ENCODE peak calls at places on chromosomes 1 and 21, in eight cellular contexts. G is sigmoid colon, D is stomach, O is SK-N-SH, E is HCT116, A is prostate gland, X is breast epithelium, R is spleen. V is an unnamed sample. For H3K36me3, the result is how much of the 10 kb centered on the place peaks cover.

GRCh38 chr1:209199822-209200221 is 383.7 kb upstream of the CAMK1G start:
- DNase-seq in G (no peak), D (no peak), O (no peak), E (no peak), A (no peak), X (no peak), R (no peak), V (no peak)

GRCh38 chr1:176574756-176575155 is 111.8 kb downstream of the PAPPA2 start:
- DNase-seq in G (no peak), D (no peak), O (no peak), E (no peak), A (no peak), X (no peak), R (no peak), V (no peak)

GRCh38 chr1:47187226-47187925 is 2.5 kb downstream of the PDZK1IP1 start:
- DNase-seq in G (no peak), D (peak), O (no peak), E (no peak), A (no peak), X (no peak), R (peak), V (no peak)

GRCh38 chr1:235168375-235168774 is 7.3 kb upstream of the RBM34 start:
- DNase-seq in G (no peak), D (no peak), O (no peak), E (no peak), A (no peak), X (no peak), R (no peak), V (no peak)

GRCh38 chr1:154445040-154445472 is 39.9 kb downstream of the IL6R start:
- DNase-seq in G (no peak), D (no peak), O (no peak), E (no peak), A (no peak), X (no peak), R (no peak), V (no peak)

GRCh38 chr1:201751872-201752271 is 77.1 kb upstream of the IPO9 start:
- DNase-seq in G (no peak), D (no peak), O (no peak), E (no peak), A (no peak), X (no peak), R (no peak), V (no peak)

GRCh38 chr1:78855258-78855657 is 151.3 kb downstream of the ADGRL4 start:
- DNase-seq in G (no peak), D (no peak), O (no peak), E (no peak), A (no peak), X (no peak), R (no peak), V (no peak)

GRCh38 chr1:19325368-19325957 is 13.3 kb downstream of the SLC66A1 start:
- DNase-seq in G (no peak), D (no peak), O (no peak), E (no peak), A (no peak), X (no peak), R (no peak), V (no peak)

GRCh38 chr21:28283652-28284490 is 708.8 kb downstream of the LTN1 start:
- DNase-seq in G (no peak), D (no peak), O (peak), E (no peak), A (no peak), X (no peak), R (no peak), V (no peak)

GRCh38 chr1:217713223-217713622 is 82.1 kb downstream of the SPATA17 start:
- DNase-seq in G (no peak), D (no peak), O (no peak), E (no peak), A (no peak), X (no peak), R (no peak), V (no peak)

GRCh38 chr1:145918144-145918991 is at the start of gene PEX11B:
- DNase-seq in G (peak), D (peak), O (peak), E (peak), A (peak), X (peak), R (peak), V (peak)

GRCh38 chr21:44054710-44055109 is 42.6 kb downstream of the TRAPPC10 start:
- DNase-seq in G (no peak), D (no peak), O (no peak), E (no peak), A (no peak), X (no peak), R (no peak), V (no peak)

GRCh38 chr1:118202076-118202608 is 17.1 kb upstream of the SPAG17 start:
- DNase-seq in G (no peak), D (no peak), O (no peak), E (no peak), A (no peak), X (no peak), R (no peak), V (no peak)

GRCh38 chr1:193058529-193059281 is 455 bp downstream of the UCHL5 start:
- DNase-seq in G (peak), D (peak), O (peak), E (no peak), A (peak), X (peak), R (peak), V (no peak)

GRCh38 chr1:29197590-29197924 is 15.9 kb upstream of the SRSF4 start:
- DNase-seq in G (peak), D (peak), O (peak), E (peak), A (peak), X (no peak), R (no peak), V (no peak)

GRCh38 chr1:230067871-230068814 is 1.1 kb downstream of the GALNT2 start:
- DNase-seq in G (no peak), D (peak), O (peak), E (no peak), A (peak), X (peak), R (peak), V (no peak)

GRCh38 chr1:175278729-175279128 is 86.2 kb upstream of the KIAA0040 start:
- DNase-seq in G (no peak), D (no peak), O (no peak), E (no peak), A (no peak), X (no peak), R (no peak), V (no peak)

GRCh38 chr1:66278260-66279046 is 255.5 kb upstream of the SGIP1 start:
- DNase-seq in G (no peak), D (no peak), O (no peak), E (no peak), A (peak), X (no peak), R (no peak), V (no peak)

GRCh38 chr1:41021526-41022308 is at the start of gene SLFNL1:
- DNase-seq in G (no peak), D (no peak), O (peak), E (no peak), A (no peak), X (no peak), R (no peak), V (no peak)

GRCh38 chr1:95903060-95903459 is 669.0 kb downstream of the RWDD3 start:
- DNase-seq in G (no peak), D (no peak), O (no peak), E (no peak), A (no peak), X (no peak), R (no peak), V (no peak)

GRCh38 chr1:18957136-18957521 is 653 bp upstream of the IFFO2 start:
- DNase-seq in G (no peak), D (no peak), O (peak), E (no peak), A (no peak), X (peak), R (no peak), V (no peak)

GRCh38 chr1:166888710-166889109 is 12.6 kb upstream of the TADA1 start:
- DNase-seq in G (no peak), D (no peak), O (peak), E (no peak), A (no peak), X (no peak), R (no peak), V (no peak)

GRCh38 chr1:26630634-26631033 is 65.2 kb upstream of the ARID1A start:
- DNase-seq in G (no peak), D (no peak), O (no peak), E (no peak), A (no peak), X (no peak), R (no peak), V (no peak)

GRCh38 chr1:78003882-78004718 is 639 bp upstream of the DNAJB4 start:
- DNase-seq in G (peak), D (peak), O (peak), E (peak), A (peak), X (peak), R (peak), V (peak)

GRCh38 chr1:212946872-212947271 is 3.5 kb upstream of the VASH2 start:
- DNase-seq in G (no peak), D (no peak), O (no peak), E (no peak), A (no peak), X (no peak), R (no peak), V (no peak)

GRCh38 chr1:1554926-1555915 is 14.8 kb upstream of the TMEM240 start:
- DNase-seq in G (no peak), D (no peak), O (no peak), E (no peak), A (no peak), X (no peak), R (no peak), V (no peak)

GRCh38 chr1:41420877-41421276 is 59.6 kb downstream of the FOXO6 start:
- DNase-seq in G (no peak), D (no peak), O (no peak), E (no peak), A (no peak), X (no peak), R (no peak), V (no peak)

GRCh38 chr1:32539584-32540571 is 651 bp downstream of the ZBTB8A start:
- DNase-seq in G (peak), D (peak), O (peak), E (no peak), A (peak), X (no peak), R (no peak), V (no peak)

GRCh38 chr1:99650021-99650420 is 4.1 kb downstream of the PALMD start:
- DNase-seq in G (no peak), D (no peak), O (no peak), E (no peak), A (peak), X (peak), R (no peak), V (no peak)

GRCh38 chr1:74586253-74586897 is 74.0 kb upstream of the LRRC53 start:
- DNase-seq in G (no peak), D (no peak), O (no peak), E (no peak), A (no peak), X (no peak), R (no peak), V (no peak)

GRCh38 chr1:26744075-26744958 is 43.4 kb upstream of the PIGV start:
- DNase-seq in G (peak), D (peak), O (peak), E (peak), A (peak), X (peak), R (peak), V (no peak)

DNA sequence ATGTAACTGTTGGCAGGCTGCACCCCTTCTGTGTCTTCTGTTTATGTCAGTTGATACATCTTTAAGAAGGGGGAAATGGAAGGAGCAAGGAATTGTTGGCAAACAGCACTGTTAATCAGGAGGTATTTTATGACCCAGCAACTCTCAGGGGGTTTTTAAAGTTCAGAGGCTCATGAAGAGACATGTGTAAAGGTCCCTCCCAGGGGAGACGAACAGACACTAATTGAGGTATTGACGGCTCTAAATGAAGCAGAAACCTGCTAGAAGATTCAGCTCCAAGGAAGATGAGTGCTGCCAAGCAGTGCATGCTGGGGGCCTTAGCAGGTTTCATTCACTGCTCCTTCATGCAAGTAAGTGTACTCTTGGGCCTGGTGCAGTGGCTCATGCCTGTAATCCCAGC is 337.7 kb downstream of the PCP4 start:
- DNase-seq in G (no peak), D (no peak), O (no peak), E (no peak), A (no peak), X (no peak), R (no peak), V (no peak)
- TF ChIP-seq POLR2AphosphoS5 in G (no peak), D (no peak), O (no peak), E (no peak), A (no peak), X (no peak), R (no peak), V (no peak)

GRCh38 chr1:9942939-9943807 is at the start of the genes LZIC and NMNAT1:
- DNase-seq in G (peak), D (peak), O (peak), E (peak), A (peak), X (peak), R (peak), V (no peak)
- H3K36me3 ChIP-seq in G (under half), D (under half), O (under half), E (under half), A (under half), X (under half), R (under half), V (under half)

DNA sequence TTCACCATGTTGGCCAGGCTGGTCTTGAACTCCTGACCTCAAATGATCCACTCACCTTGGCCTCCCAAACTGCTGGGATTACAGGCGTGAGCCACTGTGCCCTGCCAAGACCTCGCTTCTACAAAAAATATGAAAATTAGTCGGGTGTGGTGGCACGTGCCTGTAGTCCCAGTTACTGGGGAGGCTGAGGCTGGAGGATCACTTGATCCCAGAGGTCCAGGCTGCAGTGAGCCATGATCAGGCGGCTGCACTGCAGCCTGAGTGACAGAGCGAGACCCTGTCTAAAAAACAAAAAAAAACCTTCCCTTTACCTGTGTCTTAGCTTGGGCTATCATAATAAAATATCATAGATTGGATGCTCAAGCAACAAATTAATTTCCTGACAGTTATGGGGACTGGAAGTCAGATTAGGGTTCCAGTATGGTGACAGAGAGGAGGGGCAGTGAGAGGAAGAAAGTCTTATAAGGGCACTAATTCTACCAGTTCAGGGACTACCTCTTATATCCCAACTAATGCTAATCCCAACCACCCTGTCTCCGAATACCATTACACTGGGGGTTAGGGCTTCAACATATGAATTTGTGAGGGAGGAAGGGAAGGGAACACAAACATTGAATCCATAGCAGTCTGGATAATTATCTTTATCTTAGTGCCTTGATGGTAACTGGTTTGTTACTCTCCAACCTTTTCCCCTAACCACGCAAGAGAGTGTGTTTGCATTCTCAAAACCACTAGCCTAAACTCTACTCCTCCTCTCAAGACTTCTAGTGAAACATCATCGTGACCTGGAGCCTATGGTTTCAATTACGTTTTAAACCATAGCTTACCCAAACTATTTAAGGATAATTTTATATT is 1.0 kb upstream of the NAXE start:
- DNase-seq in G (no peak), D (no peak), O (no peak), E (no peak), A (no peak), X (no peak), R (no peak), V (no peak)
- TF ChIP-seq POLR2AphosphoS5 in G (no peak), D (no peak), O (no peak), E (no peak), A (no peak), X (no peak), R (no peak), V (no peak)

DNA sequence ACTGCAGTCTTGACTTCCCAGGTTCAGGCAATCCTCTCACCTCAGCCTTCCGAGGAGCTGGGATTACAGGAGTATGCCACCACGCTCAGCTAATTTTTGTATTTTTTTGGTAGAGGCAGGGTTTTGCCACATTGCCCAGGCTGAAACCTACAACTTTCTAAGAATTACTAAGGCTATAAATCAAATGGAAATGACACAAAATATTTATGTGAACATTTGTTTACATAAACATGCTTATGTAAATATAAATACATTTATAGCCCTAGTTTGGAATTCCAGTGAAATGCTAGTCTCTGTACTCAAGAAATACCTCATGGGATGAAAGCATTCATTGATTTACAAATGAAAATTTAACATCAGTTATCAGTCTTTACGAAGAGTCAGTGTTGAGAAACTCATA is 47.8 kb downstream of the NVL start:
- DNase-seq in G (no peak), D (no peak), O (no peak), E (no peak), A (no peak), X (no peak), R (no peak), V (no peak)
- H3K36me3 ChIP-seq in G (half or more), D (half or more), O (half or more), E (under half), A (under half), X (under half), R (half or more), V (half or more)

DNA sequence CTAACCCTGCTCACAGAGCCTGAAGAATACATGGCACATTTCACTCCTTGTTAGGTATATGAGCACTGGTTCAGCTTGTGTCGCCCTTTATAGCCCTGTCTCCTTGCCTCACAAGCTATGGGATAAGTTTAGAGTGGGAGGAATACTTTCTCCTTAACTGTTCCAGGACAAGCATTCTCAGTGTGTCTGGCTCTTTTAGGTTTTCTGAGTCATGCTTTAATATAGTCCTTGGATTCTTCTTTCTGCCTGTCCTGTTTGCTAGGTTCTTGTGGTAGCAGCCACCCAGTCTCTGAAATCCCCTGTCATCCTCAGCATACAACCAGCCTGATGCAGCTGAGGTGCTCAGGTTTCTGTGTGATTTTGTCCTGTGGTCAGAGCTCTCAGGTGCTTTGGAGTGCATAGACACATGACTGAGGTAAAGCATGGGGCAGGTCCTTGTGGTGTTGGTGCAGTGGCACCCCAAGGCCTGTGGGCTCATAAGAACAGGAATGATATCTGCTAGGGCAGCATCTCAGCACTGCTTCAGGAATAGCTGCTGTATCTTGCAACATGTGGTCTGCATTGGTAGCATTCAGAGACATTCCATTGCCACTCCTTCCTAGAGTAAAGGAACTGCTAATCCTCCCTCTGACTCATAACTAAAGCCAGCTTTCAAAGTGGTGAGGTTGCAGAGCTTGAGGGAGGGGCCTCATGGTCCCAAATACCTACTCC is 14.2 kb upstream of the CASQ2 start:
- DNase-seq in G (no peak), D (no peak), O (no peak), E (peak), A (peak), X (no peak), R (no peak), V (no peak)
- TF ChIP-seq POLR2AphosphoS5 in G (no peak), D (peak), O (no peak), E (no peak), A (peak), X (no peak), R (no peak), V (no peak)

GRCh38 chr21:36369064-36369685 is 16.0 kb upstream of the CHAF1B start:
- DNase-seq in G (no peak), D (no peak), O (no peak), E (no peak), A (no peak), X (no peak), R (no peak), V (no peak)
- H3K36me3 ChIP-seq in G (half or more), D (half or more), O (half or more), E (under half), A (under half), X (under half), R (half or more), V (half or more)

GRCh38 chr1:7975212-7975865 is 13.8 kb downstream of the PARK7 start:
- DNase-seq in G (peak), D (peak), O (peak), E (peak), A (peak), X (peak), R (no peak), V (no peak)
- TF ChIP-seq POLR2AphosphoS5 in G (peak), D (peak), O (peak), E (peak), A (peak), X (peak), R (peak), V (no peak)